ENCODE peak calls at places on chromosomes 7 and 10, in six cellular contexts. D is astrocyte of the spinal cord, X is epithelial cell of esophagus, J is heart left ventricle, W is H1, K is coronary artery. M is an unnamed sample.

GRCh38 chr7:92602352-92603088 is 12.3 kb upstream of the FAM133B start:
- DNase-seq in K (no peak), X (peak; percentile 50), W (no peak), D (no peak), J (no peak), M (no peak)

GRCh38 chr7:79761876-79762429 is 308.5 kb upstream of the MAGI2 start:
- DNase-seq in J (no peak), W (no peak), D (no peak), K (no peak), X (peak; percentile 1), M (peak; percentile 58)

GRCh38 chr7:74138334-74138867 is 35.8 kb upstream of the EIF4H start:
- DNase-seq in W (peak; percentile 71), K (no peak), D (no peak), X (no peak), J (no peak), M (no peak)

GRCh38 chr7:12771378-12771877 is 84.0 kb downstream of the ARL4A start:
- DNase-seq in W (no peak), K (no peak), J (no peak), D (peak; percentile 71), X (peak; percentile 5), M (no peak)

GRCh38 chr7:36677769-36678435 is 46.4 kb downstream of the AOAH start:
- DNase-seq in W (no peak), D (no peak), K (no peak), J (no peak), X (no peak), M (no peak)

GRCh38 chr7:22333680-22334141 is 23.2 kb downstream of the RAPGEF5 start:
- DNase-seq in K (no peak), X (peak; percentile 38), D (no peak), J (no peak), W (no peak), M (no peak)

GRCh38 chr10:49280001-49280408 is 19.0 kb upstream of the C10orf71 start:
- DNase-seq in J (no peak), X (peak; percentile 2), K (no peak), W (no peak), D (peak; percentile 1), M (no peak)

GRCh38 chr7:73429218-73429617 is 4.4 kb upstream of the FZD9 start:
- DNase-seq in K (no peak), W (peak; percentile 81), D (peak; percentile 32), J (no peak), X (no peak), M (peak; percentile 90)

GRCh38 chr10:117745301-117745700 is 202.8 kb downstream of the EMX2 start:
- DNase-seq in X (no peak), W (no peak), J (no peak), K (no peak), D (no peak), M (no peak)

GRCh38 chr7:148624735-148625134 is 34.2 kb downstream of the C7orf33 start:
- DNase-seq in J (no peak), W (no peak), D (no peak), X (no peak), K (no peak), M (no peak)

GRCh38 chr7:155803418-155804376 is 8.6 kb downstream of the SHH start:
- DNase-seq in K (no peak), D (no peak), W (peak; percentile 79), X (peak; percentile 45), J (peak; percentile 61), M (no peak)

GRCh38 chr10:120415709-120416330 is 41.2 kb upstream of the PLPP4 start:
- DNase-seq in W (no peak), J (no peak), X (peak; percentile 52), K (no peak), D (peak; percentile 96), M (no peak)

GRCh38 chr10:85284778-85285397 is 956.5 kb downstream of the CCSER2 start:
- DNase-seq in K (no peak), D (no peak), W (no peak), J (no peak), X (no peak), M (no peak)

GRCh38 chr10:44989621-44990301 is 11.0 kb upstream of the ZNF22 start:
- DNase-seq in K (peak; percentile 60), W (peak; percentile 44), X (no peak), D (no peak), J (no peak), M (no peak)

GRCh38 chr7:157854066-157854891 is 517.5 kb downstream of the DNAJB6 start:
- DNase-seq in D (no peak), K (no peak), W (no peak), J (peak; percentile 85), X (no peak), M (no peak)

GRCh38 chr7:26198133-26198780 is 2.3 kb downstream of the HNRNPA2B1 start:
- DNase-seq in X (peak; percentile 40), K (no peak), D (peak; percentile 48), J (no peak), W (no peak), M (no peak)

GRCh38 chr7:94258856-94259255 is 135.8 kb upstream of the COL1A2 start:
- DNase-seq in K (no peak), X (no peak), D (no peak), J (no peak), W (peak; percentile 47), M (no peak)

GRCh38 chr7:42972703-42973500 is 40.7 kb downstream of the MRPL32 start:
- DNase-seq in J (no peak), D (peak; percentile 100), W (no peak), X (peak; percentile 39), K (peak; percentile 78), M (no peak)

DNA sequence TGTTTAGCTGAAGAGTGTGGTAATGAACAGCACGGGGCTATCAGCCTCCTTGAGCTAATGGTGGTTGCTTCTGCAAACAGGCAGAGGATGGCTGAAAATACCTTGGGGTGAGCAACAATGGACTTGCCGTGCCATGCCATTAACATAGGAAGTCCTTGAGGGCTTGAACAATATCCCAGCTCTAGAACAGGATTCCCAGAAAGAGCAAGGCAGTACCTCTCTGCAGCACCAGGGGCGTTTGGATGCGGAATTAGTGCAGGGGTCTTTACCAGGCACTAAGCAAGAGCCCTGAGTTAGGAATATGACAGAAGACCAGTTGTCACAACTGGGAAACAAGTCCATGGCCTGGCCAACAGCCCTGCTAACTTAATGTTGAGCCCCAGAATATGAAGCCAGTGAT is 143.2 kb upstream of the COBL start:
- DNase-seq in K (no peak), X (no peak), D (no peak), W (no peak), J (no peak), M (no peak)
- TF ChIP-seq CTCF in K (no peak), X (no peak), D (no peak), W (peak; percentile 33), J (no peak), M (no peak)

DNA sequence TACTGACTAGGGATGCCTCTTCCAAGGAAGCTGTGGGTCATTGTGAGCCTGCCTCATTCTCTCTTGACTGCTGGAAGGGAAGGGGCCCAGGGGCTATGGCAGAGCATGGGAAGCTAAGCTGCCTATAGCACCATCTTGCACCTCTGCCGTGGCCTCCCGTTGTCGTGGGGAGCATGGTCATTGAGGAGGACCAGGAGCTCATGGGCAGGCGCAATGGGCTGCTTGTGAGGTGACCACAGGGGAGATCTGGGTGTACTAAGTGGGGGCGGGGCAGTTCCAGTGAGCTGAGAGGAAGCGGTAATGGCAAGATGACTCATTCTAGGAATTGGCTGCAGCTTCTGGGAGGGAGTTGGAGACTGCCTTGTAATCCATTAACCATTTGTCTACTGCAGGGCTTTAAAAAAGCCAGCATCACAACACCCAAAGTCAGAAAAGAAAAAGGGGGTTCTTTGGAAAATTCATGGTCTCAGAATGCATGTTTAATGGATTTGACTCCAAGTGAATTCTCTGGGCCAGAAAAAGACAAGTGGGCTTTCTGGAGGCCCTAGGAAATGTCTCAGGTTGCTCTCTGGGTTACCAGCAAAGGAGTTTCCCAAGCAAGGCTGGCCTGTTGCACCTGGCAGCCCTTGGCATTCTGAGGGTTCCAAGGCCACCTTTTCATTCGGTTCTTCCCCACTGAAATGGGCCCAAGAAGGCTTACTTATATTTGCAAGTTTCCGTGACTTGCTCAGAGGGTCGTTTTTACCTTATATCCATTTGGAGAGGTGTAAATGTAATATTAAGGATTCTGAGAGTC is 3.6 kb downstream of the DUSP5 start:
- DNase-seq in W (peak; percentile 54), J (peak; percentile 90), X (peak; percentile 93), D (peak; percentile 96), K (peak; percentile 87), M (peak; percentile 80)
- H3K4me3 ChIP-seq in W (peak overlapping the region; percentile 17), J (no peak overlapping the region), X (peak overlapping the region; percentile 9), D (peak overlapping the region; percentile 70), K (peak overlapping the region; percentile 34), M (peak overlapping the region; percentile 19)

GRCh38 chr7:28956608-28957063 is 1.5 kb downstream of the TRIL start:
- DNase-seq in X (peak; percentile 65), D (peak; percentile 44), K (no peak), W (peak; percentile 84), J (peak; percentile 82), M (peak; percentile 69)
- TF ChIP-seq CTCF in X (peak; percentile 50), D (peak; percentile 69), K (peak; percentile 37), W (peak; percentile 89), J (peak; percentile 67), M (peak; percentile 66)

GRCh38 chr7:100606313-100606712 is 4.2 kb downstream of the PCOLCE start:
- DNase-seq in W (no peak), D (no peak), K (no peak), J (no peak), X (no peak), M (no peak)

GRCh38 chr7:100603697-100604077 is 1.5 kb downstream of the PCOLCE start:
- DNase-seq in J (no peak), W (peak; percentile 85), K (no peak), D (peak; percentile 43), X (no peak), M (peak; percentile 52)

GRCh38 chr7:100602889-100603696 is 930 bp downstream of the PCOLCE start:
- DNase-seq in X (no peak), W (peak; percentile 76), K (peak; percentile 87), D (peak; percentile 89), J (peak; percentile 86), M (peak; percentile 97)

GRCh38 chr7:100604976-100605911 is 3.1 kb downstream of the PCOLCE start:
- DNase-seq in X (no peak), D (peak; percentile 22), W (peak; percentile 79), J (peak; percentile 76), K (no peak), M (no peak)

GRCh38 chr7:100604078-100604975 is 2.2 kb downstream of the PCOLCE start:
- DNase-seq in K (peak; percentile 87), X (peak; percentile 58), W (peak; percentile 92), J (peak; percentile 92), D (peak; percentile 84), M (peak; percentile 81)
- H3K4me3 ChIP-seq in K (peak overlapping the region; percentile 79), X (peak overlapping the region; percentile 58), W (peak overlapping the region; percentile 82), J (peak overlapping the region; percentile 48), D (peak overlapping the region; percentile 53), M (peak overlapping the region; percentile 80)

DNA sequence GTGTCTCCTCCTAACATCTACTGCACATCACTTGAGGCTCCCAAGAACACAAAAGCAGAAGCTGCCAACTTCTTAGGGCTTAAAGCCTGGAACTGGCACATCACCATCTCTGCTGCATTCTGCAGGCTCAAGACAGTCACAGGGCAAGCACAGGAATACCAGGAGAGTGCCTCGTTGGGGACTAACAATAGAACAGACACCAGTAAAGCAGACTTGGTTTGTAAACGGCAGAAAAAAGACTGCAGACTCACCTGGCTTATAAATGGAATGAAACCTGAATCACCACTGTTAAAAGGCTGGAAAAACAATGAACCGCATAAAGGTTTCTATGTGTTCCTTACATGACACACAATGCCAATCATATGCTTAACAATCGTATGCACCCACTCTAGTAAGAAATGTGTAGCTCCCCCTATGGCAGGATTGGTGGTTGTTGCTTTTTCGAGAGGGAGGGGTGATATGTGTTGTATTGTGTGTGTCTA is 12.8 kb downstream of the RHEB start:
- DNase-seq in J (no peak), D (no peak), K (no peak), X (peak; percentile 47), W (no peak), M (no peak)
- TF ChIP-seq CTCF in J (no peak), D (no peak), K (no peak), X (no peak), W (no peak), M (peak; percentile 32)

GRCh38 chr10:122463466-122464157 is 2.3 kb downstream of the HTRA1 start:
- DNase-seq in J (no peak), D (no peak), W (peak; percentile 37), X (no peak), K (no peak), M (no peak)
- H3K4me3 ChIP-seq in J (no peak overlapping the region), D (peak overlapping the region; percentile 71), W (peak overlapping the region; percentile 67), X (peak overlapping the region; percentile 84), K (peak overlapping the region; percentile 98), M (no peak overlapping the region)